ENCODE peak calls at places on chromosome 19, in seven cellular contexts. I is neural progenitor cell, D is endothelial cell of umbilical vein, H is SK-N-SH, R is GM23248, X is astrocyte, N is HCT116. P is an unnamed sample.

GRCh38 chr19:35846038-35846668 is 6.2 kb downstream of the NPHS1 start:
- DNase-seq in D (no peak), X (no peak), I (peak; percentile 35), N (no peak), H (no peak), R (peak; percentile 42), P (no peak)

GRCh38 chr19:870963-871401 is 11.5 kb downstream of the CFD start:
- DNase-seq in X (peak; percentile 35), N (no peak), R (no peak), H (peak; percentile 93), I (no peak), D (no peak), P (peak; percentile 63)

GRCh38 chr19:38734426-38735256 is 9.6 kb downstream of the CAPN12 start:
- DNase-seq in D (no peak), N (no peak), X (no peak), I (peak; percentile 41), H (no peak), R (peak; percentile 66), P (no peak)

GRCh38 chr19:46953955-46954501 is 65.6 kb upstream of the NPAS1 start:
- DNase-seq in D (no peak), N (no peak), H (no peak), I (no peak), X (no peak), R (no peak), P (no peak)

GRCh38 chr19:41753159-41753558 is 2.2 kb upstream of the CEACAM6 start:
- DNase-seq in I (peak; percentile 50), N (peak; percentile 34), D (peak; percentile 18), H (peak; percentile 46), R (peak; percentile 52), X (no peak), P (no peak)

GRCh38 chr19:30363073-30363472 is 9.1 kb upstream of the ZNF536 start:
- DNase-seq in R (no peak), D (no peak), H (no peak), X (no peak), I (no peak), N (no peak), P (no peak)

GRCh38 chr19:32877323-32877912 is 7.9 kb upstream of the SLC7A9 start:
- DNase-seq in R (no peak), I (no peak), H (no peak), D (no peak), N (no peak), X (no peak), P (no peak)

GRCh38 chr19:56949651-56950050 is 109.1 kb upstream of the PEG3 start:
- DNase-seq in D (no peak), H (no peak), R (no peak), X (no peak), N (no peak), I (no peak), P (no peak)

GRCh38 chr19:43575955-43576451 is 402 bp downstream of the PINLYP start:
- DNase-seq in R (peak; percentile 40), H (no peak), I (no peak), N (no peak), D (peak; percentile 8), X (no peak), P (no peak)

GRCh38 chr19:31285744-31286143 is 63.5 kb downstream of the TSHZ3 start:
- DNase-seq in I (peak; percentile 13), X (peak; percentile 35), N (no peak), D (no peak), R (peak; percentile 54), H (no peak), P (peak; percentile 50)

GRCh38 chr19:38277969-38278680 is 13.8 kb downstream of the SPINT2 start:
- DNase-seq in X (peak; percentile 48), H (peak; percentile 52), R (peak; percentile 69), I (no peak), D (peak; percentile 78), N (no peak), P (peak; percentile 65)

GRCh38 chr19:4061683-4062575 is 4.8 kb downstream of the ZBTB7A start:
- DNase-seq in H (no peak), N (no peak), R (peak; percentile 39), D (no peak), X (no peak), I (no peak), P (no peak)

GRCh38 chr19:35302446-35302845 is 10.5 kb downstream of the MAG start:
- DNase-seq in N (no peak), D (no peak), X (no peak), H (no peak), I (no peak), R (no peak), P (no peak)

GRCh38 chr19:35436477-35437141 is 11.4 kb upstream of the FFAR2 start:
- DNase-seq in R (peak; percentile 39), D (peak; percentile 15), N (no peak), H (no peak), I (no peak), X (no peak), P (peak; percentile 7)

GRCh38 chr19:1214862-1215731 is 9.5 kb downstream of the STK11 start:
- DNase-seq in I (no peak), N (no peak), X (no peak), D (no peak), R (peak; percentile 53), H (peak; percentile 83), P (no peak)

GRCh38 chr19:18514800-18515682 is 6.8 kb downstream of the ELL start:
- DNase-seq in H (no peak), R (peak; percentile 75), D (peak; percentile 90), N (no peak), X (no peak), I (no peak), P (no peak)

GRCh38 chr19:19661675-19662251 is 1.7 kb downstream of the ATP13A1 start:
- DNase-seq in D (no peak), X (no peak), H (peak; percentile 60), N (no peak), R (peak; percentile 12), I (peak; percentile 87), P (no peak)

GRCh38 chr19:541699-542098 is 2.2 kb upstream of the GZMM start:
- DNase-seq in H (no peak), D (no peak), X (no peak), N (no peak), I (no peak), R (no peak), P (no peak)

GRCh38 chr19:29741776-29742175 is 26.7 kb upstream of the C19orf12 start:
- DNase-seq in X (no peak), N (no peak), D (no peak), R (no peak), I (no peak), H (no peak), P (no peak)

GRCh38 chr19:31282346-31282745 is 66.9 kb downstream of the TSHZ3 start:
- DNase-seq in D (no peak), R (no peak), H (no peak), X (no peak), N (no peak), I (no peak), P (no peak)

GRCh38 chr19:18338471-18339001 is 1.9 kb upstream of the PGPEP1 start:
- DNase-seq in R (no peak), D (no peak), X (no peak), I (no peak), N (no peak), H (no peak), P (no peak)

GRCh38 chr19:46719629-46720515 is 3.0 kb upstream of the PRKD2 start:
- DNase-seq in X (no peak), H (no peak), D (no peak), N (no peak), R (no peak), I (no peak), P (no peak)

GRCh38 chr19:460877-461609 is at the start of gene SHC2:
- DNase-seq in R (no peak), X (no peak), H (peak; percentile 91), N (no peak), D (no peak), I (peak; percentile 70), P (no peak)

GRCh38 chr19:1514295-1514661 is 1.5 kb upstream of the ADAMTSL5 start:
- DNase-seq in D (no peak), I (no peak), N (no peak), R (no peak), H (no peak), X (no peak), P (no peak)

GRCh38 chr19:6551607-6552450 is 21.0 kb downstream of the TNFSF9 start:
- DNase-seq in I (peak; percentile 83), R (peak; percentile 35), N (no peak), D (no peak), X (peak; percentile 68), H (peak; percentile 70), P (peak; percentile 70)

GRCh38 chr19:44942067-44942571 is at the start of gene APOC4:
- DNase-seq in I (no peak), X (no peak), N (no peak), R (no peak), D (no peak), H (no peak), P (no peak)
- H3K27ac ChIP-seq in I (no peak within 1 kb of the TSS), X (no peak within 1 kb of the TSS), N (no peak within 1 kb of the TSS), R (no peak within 1 kb of the TSS), D (no peak within 1 kb of the TSS), H (no peak within 1 kb of the TSS), P (no peak within 1 kb of the TSS)

DNA sequence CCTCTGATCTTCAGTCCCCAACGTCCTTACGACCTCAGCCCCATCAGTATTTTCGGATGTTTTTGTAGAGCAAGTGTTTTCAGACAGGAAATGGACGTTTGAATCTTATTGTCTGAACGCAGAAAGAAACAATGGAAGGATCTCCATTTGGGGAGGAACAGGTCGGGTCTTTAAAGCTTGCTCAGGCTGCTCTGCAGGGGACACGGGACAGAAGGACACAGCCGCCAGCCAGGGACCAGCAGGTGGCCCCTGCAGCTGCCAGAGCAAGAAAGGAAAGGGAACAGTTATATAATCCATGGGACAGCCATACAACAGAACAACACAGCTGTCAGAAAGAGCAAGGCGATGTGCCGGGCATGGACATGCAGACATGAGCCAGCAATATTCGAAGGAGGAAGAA is 18.5 kb upstream of the IGLON5 start:
- DNase-seq in X (no peak), H (no peak), D (no peak), R (no peak), I (peak; percentile 61), N (no peak), P (no peak)
- H3K9ac ChIP-seq in X (no peak overlapping the region), H (no peak overlapping the region), D (no peak overlapping the region), R (no peak overlapping the region), I (no peak overlapping the region), N (no peak overlapping the region), P (no peak overlapping the region)

DNA sequence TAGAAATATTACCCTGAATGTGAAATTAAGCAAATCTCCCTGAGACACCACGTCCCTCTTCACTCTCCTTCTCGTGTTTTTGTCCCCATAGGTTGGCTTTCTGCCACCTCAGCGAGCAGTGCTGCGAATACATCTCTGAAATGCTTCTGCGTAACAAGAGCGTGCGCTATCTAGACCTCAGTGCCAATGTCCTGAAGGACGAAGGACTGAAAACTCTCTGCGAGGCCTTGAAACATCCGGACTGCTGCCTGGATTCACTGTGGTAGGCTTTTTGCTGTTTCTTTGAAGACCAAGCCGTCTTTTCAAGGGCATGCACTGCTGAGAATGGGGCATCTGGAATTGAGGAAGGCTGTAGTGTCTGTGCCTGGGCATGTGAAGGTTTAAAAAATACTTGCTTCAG is 34.4 kb downstream of the NLRP4 start:
- DNase-seq in N (no peak), D (no peak), I (no peak), H (no peak), X (no peak), R (no peak), P (no peak)
- H3K79me2 ChIP-seq in N (no peaks in the 10 kb centered on the region), D (no peaks in the 10 kb centered on the region), I (no peaks in the 10 kb centered on the region), H (no peaks in the 10 kb centered on the region), X (no peaks in the 10 kb centered on the region), R (no peaks in the 10 kb centered on the region), P (no peaks in the 10 kb centered on the region)

GRCh38 chr19:50835785-50836542 is 2.6 kb upstream of the KLK15 start:
- DNase-seq in X (peak; percentile 19), D (peak; percentile 72), H (peak; percentile 96), I (peak; percentile 79), R (peak; percentile 79), N (peak; percentile 57), P (peak; percentile 44)
- H3K27ac ChIP-seq in X (no peak overlapping the region), D (no peak overlapping the region), H (no peak overlapping the region), I (no peak overlapping the region), R (no peak overlapping the region), N (peak overlapping the region; percentile 62), P (no peak overlapping the region)